ENCODE peak calls at places on chromosomes 5 and 9, in six cellular contexts. M is A172, R is HTR-8/SVneo, N is Calu3, C is foreskin fibroblast, G is mammary epithelial cell. X is an unnamed sample.

GRCh38 chr9:121278535-121279169 is 10.7 kb downstream of the GSN start:
- DNase-seq in R (peak), M (peak), C (peak), N (peak), G (peak), X (peak)

GRCh38 chr5:145793574-145793973 is 41.6 kb downstream of the PRELID2 start:
- DNase-seq in C (no peak), M (no peak), G (no peak), R (no peak), N (no peak), X (no peak)

GRCh38 chr9:126915281-126915816 is 767 bp downstream of the RALGPS1 start:
- DNase-seq in G (peak), M (no peak), R (no peak), C (no peak), N (peak), X (peak)

GRCh38 chr9:100590481-100590880 is 12.6 kb downstream of the CAVIN4 start:
- DNase-seq in G (no peak), N (no peak), C (peak), M (peak), R (no peak), X (no peak)

GRCh38 chr9:24413651-24414050 is 132.0 kb downstream of the IZUMO3 start:
- DNase-seq in C (no peak), R (peak), M (peak), G (peak), N (no peak), X (peak)

GRCh38 chr5:154197801-154198461 is 7.4 kb downstream of the GALNT10 start:
- DNase-seq in C (peak), M (peak), R (no peak), N (peak), G (peak), X (peak)

GRCh38 chr5:128668921-128669320 is 130.9 kb upstream of the FBN2 start:
- DNase-seq in G (peak), M (no peak), N (no peak), R (no peak), C (no peak), X (no peak)

GRCh38 chr9:130634801-130635200 is 29.6 kb upstream of the PRDM12 start:
- DNase-seq in C (no peak), N (no peak), R (no peak), G (no peak), M (no peak), X (no peak)

GRCh38 chr9:127078988-127079387 is 43.4 kb downstream of the ANGPTL2 start:
- DNase-seq in C (no peak), N (no peak), G (no peak), M (no peak), R (no peak), X (no peak)

GRCh38 chr9:133144142-133144886 is 19.4 kb downstream of the GBGT1 start:
- DNase-seq in M (peak), C (peak), R (no peak), G (peak), N (peak), X (peak)

GRCh38 chr9:100355561-100355960 is 2.8 kb upstream of the TEX10 start:
- DNase-seq in G (no peak), R (no peak), M (no peak), N (no peak), C (no peak), X (no peak)

GRCh38 chr5:172377856-172378255 is 76.5 kb downstream of the SH3PXD2B start:
- DNase-seq in C (no peak), N (no peak), M (no peak), R (no peak), G (no peak), X (no peak)

GRCh38 chr5:145237843-145238242 is 597.3 kb downstream of the PRELID2 start:
- DNase-seq in R (peak), M (peak), N (peak), G (peak), C (peak), X (peak)

GRCh38 chr5:178854284-178854683 is 5.5 kb upstream of the ZNF354B start:
- DNase-seq in C (no peak), G (no peak), M (no peak), N (no peak), R (no peak), X (no peak)

GRCh38 chr5:2736872-2737271 is 14.6 kb downstream of the IRX2 start:
- DNase-seq in R (no peak), C (no peak), N (no peak), G (no peak), M (no peak), X (no peak)

GRCh38 chr5:78766412-78766762 is 117.8 kb upstream of the LHFPL2 start:
- DNase-seq in R (no peak), G (no peak), M (no peak), C (no peak), N (no peak), X (no peak)

GRCh38 chr9:6024035-6024554 is 8.7 kb upstream of the RANBP6 start:
- DNase-seq in M (no peak), R (no peak), C (peak), N (peak), G (no peak), X (peak)

GRCh38 chr9:36245906-36246305 is 12.3 kb downstream of the GNE start:
- DNase-seq in N (no peak), M (no peak), G (no peak), C (peak), R (no peak), X (no peak)

GRCh38 chr9:121281614-121282291 is 13.8 kb downstream of the GSN start:
- DNase-seq in R (no peak), N (peak), C (peak), G (peak), M (peak), X (peak)